ENCODE peak calls at places on chromosomes 12 and 14, in ten cellular contexts. V is NCI-H345, B is NCI-H2081, W is cerebellum, N is vagina, R is left colon, G is AG09319, H is T-helper 17 cell, Z is amygdala, U is HEK293T. X is an unnamed sample.

GRCh38 chr14:105855246-105855892 is 329.0 kb downstream of the TMEM121 start:
- DNase-seq in V (no peak), B (no peak), W (no peak), N (peak; percentile 69), R (peak; percentile 23), G (no peak), H (no peak), Z (no peak), U (no peak), X (peak; percentile 38)

GRCh38 chr14:65927871-65928270 is 515.3 kb downstream of the FUT8 start:
- DNase-seq in V (peak; percentile 73), B (peak; percentile 79), W (no peak), N (no peak), R (no peak), G (no peak), H (peak; percentile 48), Z (no peak), U (no peak), X (peak; percentile 95)

GRCh38 chr14:95198320-95198719 is 41.0 kb upstream of the DICER1 start:
- DNase-seq in V (no peak), B (no peak), W (no peak), N (no peak), R (no peak), G (no peak), H (no peak), Z (no peak), U (no peak), X (peak; percentile 15)

GRCh38 chr12:19953734-19954133 is 414.6 kb upstream of the PDE3A start:
- DNase-seq in V (no peak), B (no peak), W (no peak), N (no peak), R (no peak), G (no peak), H (no peak), Z (no peak), U (no peak), X (no peak)

GRCh38 chr12:76020731-76021672 is 10.6 kb downstream of the PHLDA1 start:
- DNase-seq in V (no peak), B (no peak), W (no peak), N (no peak), R (no peak), G (peak; percentile 86), H (peak; percentile 22), Z (no peak), U (no peak), X (peak; percentile 92)

GRCh38 chr12:93713060-93713459 is 35.9 kb downstream of the CRADD start:
- DNase-seq in V (no peak), B (no peak), W (no peak), N (no peak), R (no peak), G (no peak), H (no peak), Z (no peak), U (no peak), X (no peak)

GRCh38 chr12:112170376-112170775 is 45.0 kb downstream of the TRAFD1 start:
- DNase-seq in V (no peak), B (no peak), W (no peak), N (no peak), R (no peak), G (no peak), H (no peak), Z (no peak), U (peak; percentile 26), X (peak; percentile 51)

GRCh38 chr12:10331642-10332239 is 24.1 kb downstream of the KLRD1 start:
- DNase-seq in V (peak; percentile 56), B (peak; percentile 56), W (peak; percentile 15), N (no peak), R (no peak), G (peak; percentile 15), H (no peak), Z (no peak), U (peak; percentile 59), X (no peak)

GRCh38 chr14:90140298-90140955 is 78.6 kb downstream of the KCNK13 start:
- DNase-seq in V (peak; percentile 27), B (no peak), W (no peak), N (no peak), R (no peak), G (no peak), H (no peak), Z (no peak), U (peak; percentile 37), X (no peak)

GRCh38 chr14:73494593-73494992 is 3.9 kb downstream of the RIOX1 start:
- DNase-seq in V (no peak), B (no peak), W (no peak), N (no peak), R (no peak), G (no peak), H (no peak), Z (no peak), U (no peak), X (no peak)

GRCh38 chr12:49866859-49867579 is 24.1 kb upstream of the BCDIN3D start:
- DNase-seq in V (peak; percentile 6), B (peak; percentile 61), W (peak; percentile 87), N (peak; percentile 87), R (peak; percentile 52), G (no peak), H (peak; percentile 72), Z (peak; percentile 38), U (peak; percentile 89), X (peak; percentile 81)

GRCh38 chr12:129550353-129550752 is 353.5 kb downstream of the TMEM132D start:
- DNase-seq in V (peak; percentile 98), B (peak; percentile 100), W (no peak), N (no peak), R (peak; percentile 59), G (no peak), H (no peak), Z (no peak), U (no peak), X (no peak)

GRCh38 chr14:67999693-68000384 is 180.3 kb downstream of the RAD51B start:
- DNase-seq in V (no peak), B (no peak), W (no peak), N (no peak), R (no peak), G (no peak), H (no peak), Z (no peak), U (no peak), X (no peak)

GRCh38 chr12:100138048-100138907 is 4.4 kb downstream of the BLTP3B start:
- DNase-seq in V (no peak), B (peak; percentile 18), W (peak; percentile 52), N (no peak), R (no peak), G (no peak), H (no peak), Z (no peak), U (no peak), X (no peak)

GRCh38 chr12:11635341-11635740 is 14.1 kb upstream of the ETV6 start:
- DNase-seq in V (no peak), B (no peak), W (no peak), N (no peak), R (no peak), G (no peak), H (no peak), Z (no peak), U (no peak), X (no peak)

GRCh38 chr14:105162374-105162979 is 6.1 kb downstream of the JAG2 start:
- DNase-seq in V (no peak), B (no peak), W (no peak), N (no peak), R (no peak), G (no peak), H (no peak), Z (no peak), U (no peak), X (peak; percentile 74)

X was measured in activated CD8-positive, alpha-beta memory T cell treated with anti-CD3 and anti-CD28 coated beads, Interleukin-2, amount 10 ng/mL, durations not matched to agents 7 days and 5 days.